ENCODE peak calls at places on chromosomes 2 and 18, in nine cellular contexts. K, M, U, F, B, C, V, J and A are unnamed samples. For H3K9me3, the result is how much of the 10 kb centered on the place peaks cover.

GRCh38 chr2:84854835-84855234 is 26.0 kb downstream of the TRABD2A start:
- DNase-seq in C (no peak), M (no peak), B (no peak), U (no peak), F (no peak), V (no peak), K (no peak), J (no peak), A (no peak)

GRCh38 chr2:121043827-121044222 is 241.2 kb downstream of the TFCP2L1 start:
- DNase-seq in C (no peak), J (no peak), U (no peak), V (no peak), F (no peak), M (no peak), K (peak), B (no peak), A (no peak)

GRCh38 chr2:218000137-218000536 is 2.7 kb downstream of the TNS1 start:
- DNase-seq in J (peak), F (no peak), M (peak), V (no peak), C (no peak), U (no peak), K (no peak), B (no peak), A (no peak)

GRCh38 chr18:28576941-28577340 is 400.0 kb upstream of the CDH2 start:
- DNase-seq in B (no peak), U (no peak), K (no peak), M (peak), V (no peak), J (no peak), C (no peak), F (no peak), A (no peak)

GRCh38 chr2:46351388-46352141 is 54.4 kb downstream of the EPAS1 start:
- DNase-seq in F (no peak), M (no peak), U (peak), C (no peak), V (peak), B (no peak), K (no peak), J (peak), A (peak)

GRCh38 chr2:63776382-63776781 is 65.3 kb upstream of the UGP2 start:
- DNase-seq in B (no peak), C (no peak), K (no peak), U (no peak), J (no peak), V (no peak), F (no peak), M (no peak), A (no peak)

GRCh38 chr2:196473617-196474016 is 165.9 kb upstream of the CCDC150 start:
- DNase-seq in C (no peak), U (peak), B (peak), K (no peak), J (no peak), F (no peak), V (no peak), M (no peak), A (no peak)

GRCh38 chr18:28816155-28816554 is 639.2 kb upstream of the CDH2 start:
- DNase-seq in V (no peak), F (no peak), B (no peak), M (no peak), U (no peak), J (no peak), C (no peak), K (no peak), A (no peak)

GRCh38 chr2:85213893-85214512 is 80.8 kb downstream of the TCF7L1 start:
- DNase-seq in U (no peak), M (no peak), F (no peak), B (no peak), C (no peak), K (no peak), V (no peak), J (no peak), A (no peak)

GRCh38 chr2:71555798-71556454 is 102.6 kb downstream of the DYSF start:
- DNase-seq in U (no peak), K (no peak), F (no peak), J (no peak), C (no peak), M (no peak), V (peak), B (no peak), A (no peak)

GRCh38 chr18:40004246-40004645 is 1950.8 kb upstream of the PIK3C3 start:
- DNase-seq in C (no peak), K (no peak), J (no peak), B (no peak), U (no peak), M (no peak), V (no peak), F (no peak), A (no peak)

GRCh38 chr2:114421781-114422180 is 20.7 kb upstream of the DPP10 start:
- DNase-seq in F (no peak), B (peak), M (no peak), V (no peak), C (no peak), J (no peak), K (no peak), U (no peak), A (no peak)

GRCh38 chr18:24611075-24611474 is 150.6 kb downstream of the HRH4 start:
- DNase-seq in C (no peak), M (no peak), J (no peak), V (no peak), F (no peak), K (no peak), U (no peak), B (no peak), A (no peak)

GRCh38 chr18:46892842-46893241 is 24.5 kb downstream of the PIAS2 start:
- DNase-seq in K (no peak), C (no peak), J (no peak), F (no peak), B (no peak), M (no peak), U (no peak), V (no peak), A (no peak)

GRCh38 chr2:129492528-129492927 is 486.9 kb upstream of the RAB6C start:
- DNase-seq in V (no peak), B (no peak), K (no peak), U (no peak), F (no peak), C (no peak), J (no peak), M (no peak), A (no peak)

GRCh38 chr2:205904873-205905272 is 181.1 kb downstream of the INO80D start:
- DNase-seq in C (no peak), K (no peak), J (no peak), M (no peak), V (no peak), B (no peak), U (no peak), F (no peak), A (no peak)

GRCh38 chr2:138364554-138365162 is 136.9 kb upstream of the SPOPL start:
- DNase-seq in J (no peak), B (no peak), V (no peak), K (no peak), F (no peak), M (peak), U (no peak), C (no peak), A (no peak)

GRCh38 chr2:138514173-138514572 is 12.6 kb downstream of the SPOPL start:
- DNase-seq in V (no peak), J (no peak), F (no peak), K (no peak), M (no peak), U (no peak), B (no peak), C (no peak), A (no peak)

GRCh38 chr2:186884585-186884984 is 35.6 kb upstream of the ZSWIM2 start:
- DNase-seq in C (no peak), B (peak), U (peak), F (no peak), V (no peak), M (no peak), K (no peak), J (peak), A (no peak)

GRCh38 chr2:96506016-96506906 is 1.1 kb upstream of the NEURL3 start:
- DNase-seq in U (no peak), C (no peak), K (no peak), V (no peak), J (no peak), B (no peak), M (no peak), F (no peak), A (no peak)

GRCh38 chr18:79879566-79879965 is 71.9 kb downstream of the SLC66A2 start:
- DNase-seq in M (no peak), U (no peak), K (no peak), B (no peak), J (no peak), F (no peak), C (no peak), V (no peak), A (no peak)

GRCh38 chr2:189444322-189444721 is 3.0 kb downstream of the WDR75 start:
- DNase-seq in J (no peak), C (no peak), M (no peak), F (no peak), B (no peak), U (no peak), K (no peak), V (no peak), A (no peak)

GRCh38 chr2:241795021-241795999 is 13.7 kb upstream of the NEU4 start:
- DNase-seq in U (no peak), B (no peak), F (no peak), M (no peak), V (peak), K (no peak), C (no peak), J (peak), A (no peak)

GRCh38 chr2:219298759-219299371 is 10.3 kb downstream of the PTPRN start:
- DNase-seq in M (peak), K (peak), U (peak), B (peak), V (peak), F (peak), J (peak), C (no peak), A (peak)

GRCh38 chr2:217523246-217523645 is 479.5 kb downstream of the TNS1 start:
- DNase-seq in F (no peak), K (no peak), M (no peak), U (peak), C (no peak), J (no peak), V (no peak), B (no peak), A (no peak)

GRCh38 chr2:240422683-240423329 is 12.7 kb upstream of the GPC1 start:
- DNase-seq in C (no peak), B (no peak), J (no peak), V (no peak), K (no peak), F (no peak), M (no peak), U (no peak), A (no peak)

GRCh38 chr18:34322365-34323289 is 97.9 kb upstream of the NOL4 start:
- DNase-seq in C (no peak), M (peak), U (no peak), B (peak), K (peak), F (peak), V (no peak), J (peak), A (no peak)

GRCh38 chr2:25373269-25373981 is 31.7 kb upstream of the DNMT3A start:
- DNase-seq in U (no peak), B (no peak), M (no peak), K (no peak), C (no peak), J (peak), F (peak), V (peak), A (no peak)

GRCh38 chr2:24766609-24767008 is 26.6 kb downstream of the PTRHD1 start:
- DNase-seq in F (no peak), U (no peak), J (no peak), V (no peak), C (no peak), K (no peak), M (no peak), B (no peak), A (no peak)

GRCh38 chr2:38323623-38324022 is 53.5 kb downstream of the ATL2 start:
- DNase-seq in C (no peak), B (no peak), K (no peak), J (peak), M (no peak), U (no peak), F (no peak), V (no peak), A (no peak)

GRCh38 chr2:21643180-21643579 is 519.4 kb downstream of the TDRD15 start:
- DNase-seq in V (no peak), K (peak), B (no peak), C (no peak), M (peak), U (no peak), J (no peak), F (no peak), A (no peak)

GRCh38 chr18:12422936-12423335 is 15.2 kb downstream of the PRELID3A start:
- DNase-seq in B (no peak), K (peak), V (no peak), C (no peak), J (no peak), M (no peak), U (no peak), F (no peak), A (no peak)

GRCh38 chr2:136126527-136126926 is 8.6 kb upstream of the CXCR4 start:
- DNase-seq in V (no peak), C (no peak), B (no peak), J (no peak), M (no peak), F (no peak), U (no peak), K (no peak), A (no peak)

DNA sequence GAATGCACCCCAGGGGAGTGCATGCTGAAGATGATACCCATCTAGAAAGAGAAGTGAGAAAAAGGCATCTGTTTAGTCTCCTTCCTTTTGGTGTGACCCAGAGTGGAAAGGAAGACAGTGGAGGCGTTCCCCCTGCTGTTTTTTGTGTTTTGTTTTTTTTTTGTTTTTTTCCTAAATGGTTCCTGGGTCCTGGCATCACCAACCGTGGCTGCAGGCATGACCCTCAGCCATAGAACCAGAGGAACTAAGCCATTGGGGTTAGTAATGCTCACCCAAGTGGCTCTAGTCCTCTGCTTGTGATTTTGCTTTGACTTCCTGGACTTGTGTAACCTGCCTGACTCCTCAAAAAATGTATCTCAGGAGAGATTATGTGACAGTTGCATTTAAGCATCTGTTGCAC is 451.3 kb downstream of the DCC start:
- DNase-seq in B (no peak), K (no peak), C (no peak), M (no peak), U (no peak), V (no peak), J (no peak), F (no peak), A (no peak)
- H3K9me3 ChIP-seq in B (under half), K (under half), C (under half), M (under half), U (under half), V (under half), J (under half), F (under half), A (under half)

GRCh38 chr2:234044157-234044556 is 6.3 kb upstream of the SPP2 start:
- DNase-seq in B (no peak), M (peak), C (no peak), V (no peak), F (no peak), U (no peak), K (peak), J (no peak), A (no peak)
- H3K9me3 ChIP-seq in B (under half), M (under half), C (under half), V (under half), F (under half), U (under half), K (under half), J (under half), A (under half)

GRCh38 chr18:78563110-78563509 is 416.5 kb upstream of the SALL3 start:
- DNase-seq in F (no peak), U (no peak), B (no peak), K (no peak), M (no peak), J (no peak), C (no peak), V (no peak), A (no peak)

GRCh38 chr18:78564030-78564429 is 415.6 kb upstream of the SALL3 start:
- DNase-seq in U (no peak), B (no peak), M (no peak), K (no peak), V (peak), F (no peak), C (no peak), J (no peak), A (no peak)

GRCh38 chr18:78566720-78567119 is 412.9 kb upstream of the SALL3 start:
- DNase-seq in V (no peak), F (no peak), J (no peak), C (no peak), M (no peak), K (no peak), B (no peak), U (no peak), A (no peak)

GRCh38 chr18:78565240-78565639 is 414.4 kb upstream of the SALL3 start:
- DNase-seq in F (no peak), K (no peak), M (no peak), U (no peak), B (no peak), V (no peak), C (no peak), J (no peak), A (no peak)

DNA sequence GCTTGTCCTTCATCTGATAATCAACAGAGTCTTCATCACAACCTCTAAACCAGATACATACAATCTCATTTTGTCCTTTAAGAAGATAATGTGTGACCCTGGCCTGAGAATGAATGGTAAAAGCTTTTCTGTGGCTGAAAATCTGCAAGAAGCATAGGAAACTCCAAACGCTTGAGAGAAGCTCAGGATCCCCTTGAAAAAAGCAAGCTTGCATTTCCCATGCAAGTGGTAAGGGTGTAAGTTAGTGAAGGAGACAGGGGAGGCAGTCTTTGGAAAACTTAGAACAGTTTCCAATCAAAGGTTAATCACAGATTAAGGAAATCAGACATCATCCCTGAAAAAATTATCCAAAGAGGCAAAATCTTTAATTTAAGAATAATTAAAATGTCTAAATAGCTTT is 413.6 kb upstream of the SALL3 start:
- DNase-seq in U (no peak), F (no peak), B (no peak), M (no peak), V (no peak), J (no peak), K (no peak), C (no peak), A (no peak)
- H3K9me3 ChIP-seq in U (under half), F (under half), B (under half), M (under half), V (under half), J (under half), K (under half), C (under half), A (under half)

GRCh38 chr18:13703899-13704298 is 22.5 kb downstream of the FAM210A start:
- DNase-seq in C (no peak), B (no peak), K (peak), J (no peak), F (no peak), U (no peak), M (peak), V (no peak), A (no peak)
- H3K9me3 ChIP-seq in C (under half), B (under half), K (under half), J (under half), F (under half), U (under half), M (under half), V (under half), A (under half)

GRCh38 chr2:183803596-183803995 is 679.4 kb downstream of the NUP35 start:
- DNase-seq in J (no peak), K (no peak), V (no peak), B (no peak), F (no peak), M (no peak), C (no peak), U (no peak), A (no peak)

DNA sequence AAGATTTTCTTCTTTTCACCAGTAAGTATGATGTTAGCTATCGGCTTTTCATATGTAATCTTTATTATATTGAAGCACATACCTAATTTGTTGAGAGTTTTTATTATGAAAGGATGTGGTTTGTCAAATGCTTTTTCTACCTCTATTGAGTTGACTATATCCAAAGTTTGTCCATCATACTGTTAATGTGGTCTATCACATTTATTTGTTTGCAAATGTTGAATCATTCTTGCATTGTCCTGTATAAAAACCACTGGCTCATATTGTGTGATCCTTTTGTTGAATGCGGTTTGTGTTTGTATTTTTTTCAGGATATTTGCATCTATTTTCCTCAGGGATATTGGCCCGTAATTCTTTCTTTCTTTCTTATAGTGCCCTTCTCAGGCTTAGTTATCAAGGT is 675.5 kb downstream of the NUP35 start:
- DNase-seq in U (no peak), K (no peak), C (no peak), F (no peak), M (no peak), V (no peak), J (no peak), B (no peak), A (no peak)
- H3K9me3 ChIP-seq in U (under half), K (under half), C (under half), F (under half), M (under half), V (under half), J (under half), B (under half), A (under half)